ENCODE peak calls at places on chromosomes 5 and 9, in eight cellular contexts. S, M, F, A, V, T, I and B are unnamed samples.

GRCh38 chr9:73176450-73176875 is 24.8 kb downstream of the ANXA1 start:
- DNase-seq in F (peak), V (no peak), S (peak), T (no peak), A (no peak), I (peak), M (no peak), B (peak)

GRCh38 chr5:143341807-143342570 is 61.5 kb downstream of the NR3C1 start:
- DNase-seq in M (no peak), T (no peak), I (no peak), S (peak), F (peak), V (no peak), A (no peak), B (peak)

GRCh38 chr5:98927242-98927987 is 1.4 kb downstream of the CHD1 start:
- DNase-seq in A (peak), S (peak), I (peak), V (no peak), M (peak), F (peak), T (no peak), B (peak)

GRCh38 chr5:67963789-67964519 is 251.6 kb upstream of the PIK3R1 start:
- DNase-seq in I (no peak), S (no peak), M (no peak), T (no peak), A (no peak), F (no peak), V (no peak), B (no peak)

GRCh38 chr9:108698801-108699200 is 157.0 kb downstream of the ACTL7B start:
- DNase-seq in A (no peak), V (no peak), T (no peak), I (no peak), M (no peak), S (no peak), F (no peak), B (no peak)

GRCh38 chr5:134132372-134133212 is 18.1 kb downstream of the TCF7 start:
- DNase-seq in A (no peak), T (peak), V (no peak), F (no peak), S (no peak), M (peak), I (no peak), B (no peak)

GRCh38 chr9:28234133-28234898 is 661.0 kb upstream of the C9orf72 start:
- DNase-seq in V (no peak), I (no peak), F (no peak), S (no peak), A (no peak), M (no peak), T (peak), B (no peak)

GRCh38 chr5:102561894-102562760 is 63.3 kb upstream of the SLCO6A1 start:
- DNase-seq in M (no peak), A (no peak), F (peak), T (peak), V (peak), I (no peak), S (peak), B (peak)

GRCh38 chr5:83927140-83927733 is 206.6 kb upstream of the HAPLN1 start:
- DNase-seq in S (peak), M (no peak), I (no peak), A (peak), F (peak), T (peak), V (peak), B (peak)

GRCh38 chr5:78597858-78598415 is 50.6 kb downstream of the LHFPL2 start:
- DNase-seq in V (no peak), I (no peak), F (peak), T (no peak), S (peak), M (no peak), A (no peak), B (peak)

DNA sequence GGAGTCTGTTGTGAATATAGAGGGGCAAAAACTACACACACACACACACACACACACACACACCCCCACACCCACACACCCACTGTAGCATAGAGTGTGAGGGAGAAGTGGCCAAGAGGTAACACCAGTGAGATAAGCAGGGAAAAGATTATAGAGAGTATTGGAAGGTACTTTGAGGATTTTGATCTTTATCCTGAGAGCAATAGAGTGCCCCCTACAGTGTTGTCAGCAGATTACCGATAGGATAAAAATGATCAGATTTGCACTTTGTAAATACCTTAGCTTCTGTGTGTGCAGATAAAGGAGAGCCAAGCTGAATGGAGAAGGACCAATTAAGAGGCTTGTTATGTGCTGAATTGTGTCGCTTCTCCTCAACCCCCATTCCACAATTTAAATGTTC is 32.3 kb downstream of the ERCC6L2 start:
- DNase-seq in F (no peak), V (no peak), S (no peak), A (no peak), M (no peak), I (no peak), T (no peak), B (no peak)
- TF ChIP-seq CTCF in F (peak), V (no peak), S (peak), A (peak), M (peak), I (no peak), T (no peak), B (no peak)

GRCh38 chr5:172107606-172108005 is 80.4 kb downstream of the STK10 start:
- DNase-seq in V (no peak), I (no peak), M (no peak), T (peak), F (peak), A (no peak), S (peak), B (peak)
- H3K4me3 ChIP-seq in V (no peak), I (peak), M (no peak), T (peak), F (peak), A (no peak), S (peak), B (peak)

GRCh38 chr9:4849364-4849763 is 56.6 kb downstream of the RCL1 start:
- DNase-seq in F (peak), V (no peak), M (no peak), I (no peak), S (no peak), A (no peak), T (no peak), B (no peak)
- TF ChIP-seq CTCF in F (peak), V (peak), M (no peak), I (no peak), S (no peak), A (no peak), T (no peak), B (no peak)

GRCh38 chr9:77020438-77021264 is 1.2 kb downstream of the FOXB2 start:
- DNase-seq in V (no peak), T (peak), M (no peak), I (no peak), A (peak), F (no peak), S (no peak), B (no peak)
- H3K4me3 ChIP-seq in V (peak), T (peak), M (no peak), I (peak), A (no peak), F (no peak), S (no peak), B (no peak)

GRCh38 chr9:106906129-106906528 is 43.2 kb downstream of the ZNF462 start:
- DNase-seq in M (no peak), F (no peak), A (no peak), T (no peak), S (no peak), I (no peak), V (no peak), B (no peak)
- TF ChIP-seq CTCF in M (no peak), F (no peak), A (no peak), T (no peak), S (no peak), I (no peak), V (no peak), B (no peak)

GRCh38 chr5:173315495-173316352 is 12.5 kb downstream of the STC2 start:
- DNase-seq in M (no peak), V (no peak), A (peak), T (no peak), S (peak), I (peak), F (peak), B (peak)
- H3K4me3 ChIP-seq in M (no peak), V (peak), A (no peak), T (no peak), S (no peak), I (peak), F (no peak), B (no peak)

GRCh38 chr9:79569814-79570448 is 1.8 kb upstream of the TLE4 start:
- DNase-seq in S (no peak), V (no peak), T (no peak), F (no peak), A (no peak), M (no peak), I (no peak), B (no peak)

GRCh38 chr9:79571309-79572031 is at the start of gene TLE4:
- DNase-seq in S (peak), F (peak), V (peak), T (peak), I (peak), A (peak), M (peak), B (peak)

GRCh38 chr9:79567671-79568098 is 4.1 kb upstream of the TLE4 start:
- DNase-seq in F (peak), A (no peak), V (no peak), T (no peak), S (no peak), I (no peak), M (no peak), B (no peak)

GRCh38 chr9:79570449-79571308 is 1.1 kb upstream of the TLE4 start:
- DNase-seq in T (peak), V (peak), S (peak), A (peak), F (peak), I (peak), M (no peak), B (peak)

GRCh38 chr9:79568337-79569084 is 3.3 kb upstream of the TLE4 start:
- DNase-seq in F (no peak), A (no peak), V (no peak), S (no peak), M (no peak), T (no peak), I (no peak), B (no peak)
- TF ChIP-seq CTCF in F (no peak), A (no peak), V (no peak), S (no peak), M (no peak), T (no peak), I (no peak), B (no peak)

GRCh38 chr9:21144620-21145019 is 3.0 kb upstream of the IFNW1 start:
- DNase-seq in A (no peak), V (no peak), S (no peak), F (no peak), M (no peak), I (no peak), T (no peak), B (no peak)
- H3K4me3 ChIP-seq in A (no peak), V (no peak), S (no peak), F (no peak), M (no peak), I (no peak), T (no peak), B (no peak)

GRCh38 chr9:69207503-69207902 is 33.4 kb downstream of the TJP2 start:
- DNase-seq in I (no peak), M (no peak), V (peak), S (no peak), A (no peak), F (no peak), T (no peak), B (no peak)
- TF ChIP-seq CTCF in I (no peak), M (no peak), V (no peak), S (no peak), A (no peak), F (peak), T (no peak), B (no peak)

DNA sequence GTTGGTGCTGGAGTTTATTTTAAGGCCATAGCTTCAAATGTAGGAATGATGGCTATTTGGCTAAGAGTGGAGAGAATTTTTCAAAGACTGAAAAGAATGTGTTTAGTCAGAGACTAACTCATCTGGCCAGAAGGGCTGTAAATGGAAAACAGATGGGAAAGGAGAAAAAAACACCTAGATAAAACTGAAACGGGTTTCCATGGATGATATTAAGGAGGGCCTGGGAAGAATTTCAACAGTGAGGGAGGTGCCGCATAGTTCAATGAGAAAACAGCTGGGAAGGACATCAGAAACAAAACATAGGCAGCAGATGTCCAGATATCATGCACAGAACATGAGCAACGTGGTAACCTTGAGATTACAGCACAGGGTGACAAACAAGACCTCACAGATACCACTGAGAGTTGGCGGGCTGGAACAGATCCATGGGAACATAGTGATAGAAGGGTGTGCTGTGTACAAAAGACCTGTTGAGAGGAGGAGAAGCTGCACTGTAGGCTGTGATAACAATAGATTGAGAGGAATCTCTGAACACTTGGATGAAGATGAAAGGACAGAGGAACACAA is 31.2 kb upstream of the RAD23B start:
- DNase-seq in T (no peak), M (no peak), F (no peak), S (peak), V (no peak), A (peak), I (no peak), B (peak)
- H3K4me3 ChIP-seq in T (no peak), M (no peak), F (no peak), S (no peak), V (no peak), A (no peak), I (no peak), B (no peak)